ENCODE peak calls at places on chromosome 2, in seven cellular contexts. Q is mesendoderm, U is H9, W is IMR-90, L is neuronal stem cell, K is H1, Y is mesenchymal stem cell. X is an unnamed sample.

GRCh38 chr2:32863803-32864202 is 83.0 kb upstream of the LTBP1 start:
- DNase-seq in K (no peak), U (no peak), Y (peak; percentile 43), W (peak; percentile 52), Q (no peak), L (no peak), X (no peak)

GRCh38 chr2:37629529-37629928 is 41.9 kb downstream of the CDC42EP3 start:
- DNase-seq in K (no peak), L (no peak), U (no peak), Y (no peak), W (peak; percentile 87), Q (no peak), X (no peak)

GRCh38 chr2:14633031-14633430 is 514 bp downstream of the LRATD1 start:
- DNase-seq in W (no peak), U (no peak), Y (peak; percentile 1), Q (peak; percentile 9), L (no peak), K (no peak), X (peak; percentile 18)

GRCh38 chr2:46825231-46825957 is 90.2 kb downstream of the MCFD2 start:
- DNase-seq in W (no peak), K (no peak), Q (no peak), U (no peak), L (no peak), Y (no peak), X (no peak)

GRCh38 chr2:96175951-96176350 is 30.7 kb upstream of the DUSP2 start:
- DNase-seq in Y (peak; percentile 66), W (peak; percentile 89), L (no peak), K (no peak), U (no peak), Q (no peak), X (peak; percentile 56)

GRCh38 chr2:189641565-189641964 is 19.7 kb upstream of the ASNSD1 start:
- DNase-seq in W (peak; percentile 66), Q (peak; percentile 31), L (no peak), Y (no peak), K (no peak), U (no peak), X (no peak)

GRCh38 chr2:230225486-230225885 is at the start of gene SP140:
- DNase-seq in W (no peak), Y (no peak), Q (no peak), K (no peak), U (no peak), L (no peak), X (peak; percentile 13)

GRCh38 chr2:216645636-216645950 is 12.4 kb downstream of the IGFBP2 start:
- DNase-seq in Y (no peak), Q (no peak), K (no peak), U (no peak), W (no peak), L (no peak), X (no peak)

GRCh38 chr2:159224061-159224813 is 62.3 kb downstream of the WDSUB1 start:
- DNase-seq in W (no peak), K (no peak), Q (no peak), U (no peak), L (no peak), Y (no peak), X (no peak)

GRCh38 chr2:136505462-136505861 is 259.9 kb upstream of the THSD7B start:
- DNase-seq in U (no peak), W (no peak), K (no peak), L (no peak), Y (no peak), Q (no peak), X (no peak)

GRCh38 chr2:159225025-159226016 is 61.2 kb downstream of the WDSUB1 start:
- DNase-seq in U (no peak), W (no peak), K (no peak), Y (no peak), Q (no peak), L (no peak), X (no peak)

GRCh38 chr2:128654404-128654803 is 335.7 kb upstream of the HS6ST1 start:
- DNase-seq in L (no peak), W (no peak), Y (no peak), U (no peak), K (no peak), Q (no peak), X (no peak)

GRCh38 chr2:118641711-118642110 is 205.7 kb downstream of the EN1 start:
- DNase-seq in L (no peak), Q (no peak), W (no peak), Y (no peak), U (no peak), K (no peak), X (no peak)

GRCh38 chr2:235939471-235939870 is 228.7 kb downstream of the GBX2 start:
- DNase-seq in Y (peak; percentile 52), L (no peak), U (no peak), W (peak; percentile 55), Q (no peak), K (no peak), X (no peak)

GRCh38 chr2:166417669-166418068 is 41.9 kb upstream of the SCN9A start:
- DNase-seq in K (no peak), Y (peak; percentile 50), L (no peak), U (no peak), Q (peak; percentile 45), W (peak; percentile 65), X (no peak)

GRCh38 chr2:240933966-240934700 is 28.0 kb downstream of the CROCC2 start:
- DNase-seq in Q (no peak), L (no peak), K (no peak), Y (no peak), U (peak; percentile 18), W (no peak), X (no peak)

GRCh38 chr2:200302940-200303727 is 3.4 kb upstream of the SPATS2L start:
- DNase-seq in Q (peak; percentile 46), L (no peak), W (peak; percentile 88), K (no peak), Y (peak; percentile 38), U (no peak), X (peak; percentile 73)

GRCh38 chr2:158505448-158505934 is 48.7 kb downstream of the PKP4 start:
- DNase-seq in L (no peak), Q (peak; percentile 60), Y (no peak), W (no peak), U (no peak), K (no peak), X (no peak)

GRCh38 chr2:95158891-95159619 is 593 bp downstream of the ZNF514 start:
- DNase-seq in Q (peak; percentile 41), L (peak; percentile 18), Y (peak; percentile 52), U (peak; percentile 42), K (no peak), W (peak; percentile 30), X (peak; percentile 1)

GRCh38 chr2:241613018-241613780 is 23.8 kb downstream of the THAP4 start:
- DNase-seq in K (no peak), W (peak; percentile 26), L (no peak), U (no peak), Y (peak; percentile 39), Q (no peak), X (no peak)

GRCh38 chr2:96267159-96267971 is 1.3 kb downstream of the CIAO1 start:
- DNase-seq in L (no peak), Y (peak; percentile 61), U (peak; percentile 51), K (no peak), W (peak; percentile 37), Q (peak; percentile 70), X (peak; percentile 22)

GRCh38 chr2:212708346-212708745 is 169.7 kb upstream of the ERBB4 start:
- DNase-seq in Y (peak; percentile 10), L (no peak), W (peak; percentile 73), U (no peak), Q (no peak), K (no peak), X (no peak)

GRCh38 chr2:120347387-120348010 is 1.6 kb downstream of the INHBB start:
- DNase-seq in K (no peak), Q (peak; percentile 55), Y (peak; percentile 23), W (peak; percentile 34), U (peak; percentile 61), L (no peak), X (no peak)

GRCh38 chr2:218839430-218839829 is 7.8 kb upstream of the PRKAG3 start:
- DNase-seq in Y (peak; percentile 61), W (peak; percentile 62), K (no peak), Q (no peak), L (no peak), U (no peak), X (no peak)

DNA sequence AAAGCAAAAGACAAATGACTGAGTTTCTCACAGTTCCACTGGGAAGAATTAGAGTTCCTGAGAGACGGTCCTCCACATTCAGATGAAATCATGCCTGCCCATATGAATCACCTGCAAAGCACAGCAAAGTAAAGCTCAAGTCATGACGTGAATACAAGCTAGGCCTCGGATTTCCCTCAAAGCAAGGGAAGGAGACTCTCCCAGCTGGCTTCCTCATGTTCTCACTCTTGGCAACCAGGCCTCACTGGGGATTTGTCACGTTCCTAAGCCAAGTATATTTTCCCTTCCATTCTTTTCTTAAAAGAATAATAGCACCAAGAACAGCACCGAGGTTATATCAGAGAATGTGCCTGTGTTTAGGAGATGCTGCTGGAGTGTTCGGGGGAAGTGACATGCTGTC is 47.0 kb downstream of the CYP27C1 start:
- DNase-seq in W (peak; percentile 98), K (no peak), L (no peak), U (no peak), Y (peak; percentile 57), Q (no peak), X (peak; percentile 40)
- H4K8ac ChIP-seq in W (no peak overlapping the region), K (no peak overlapping the region), L (no peak overlapping the region), U (no peak overlapping the region), Y (no peak overlapping the region), Q (no peak overlapping the region), X (no peak overlapping the region)

GRCh38 chr2:143652692-143653091 is 523.5 kb downstream of the ARHGAP15 start:
- DNase-seq in W (no peak), Q (no peak), Y (no peak), K (no peak), L (no peak), U (no peak), X (no peak)
- H4K8ac ChIP-seq in W (no peak overlapping the region), Q (no peak overlapping the region), Y (no peak overlapping the region), K (no peak overlapping the region), L (no peak overlapping the region), U (no peak overlapping the region), X (no peak overlapping the region)

DNA sequence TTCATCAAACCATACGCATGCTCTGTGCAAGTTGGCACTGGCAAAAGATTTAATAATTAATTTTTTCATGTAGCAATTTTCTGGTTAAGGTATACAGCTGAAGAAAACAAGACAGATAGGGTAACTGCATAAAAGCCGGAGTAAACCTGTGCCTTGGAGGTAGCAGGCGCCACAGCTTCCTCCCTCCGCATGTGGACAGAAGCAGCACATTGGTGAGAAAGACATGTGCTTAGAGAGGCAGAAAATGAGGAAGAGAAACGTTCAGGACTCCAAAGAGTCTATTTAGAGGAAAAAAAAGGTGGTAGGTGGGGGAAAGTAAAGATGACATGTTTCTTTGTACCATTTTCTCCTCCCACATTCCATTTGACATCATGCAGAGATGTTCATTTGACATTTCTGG is 9.3 kb downstream of the ST6GAL2 start:
- DNase-seq in W (no peak), K (no peak), L (no peak), Y (no peak), U (no peak), Q (no peak), X (no peak)
- H4K8ac ChIP-seq in W (no peak overlapping the region), K (no peak overlapping the region), L (no peak overlapping the region), Y (no peak overlapping the region), U (no peak overlapping the region), Q (no peak overlapping the region), X (no peak overlapping the region)

DNA sequence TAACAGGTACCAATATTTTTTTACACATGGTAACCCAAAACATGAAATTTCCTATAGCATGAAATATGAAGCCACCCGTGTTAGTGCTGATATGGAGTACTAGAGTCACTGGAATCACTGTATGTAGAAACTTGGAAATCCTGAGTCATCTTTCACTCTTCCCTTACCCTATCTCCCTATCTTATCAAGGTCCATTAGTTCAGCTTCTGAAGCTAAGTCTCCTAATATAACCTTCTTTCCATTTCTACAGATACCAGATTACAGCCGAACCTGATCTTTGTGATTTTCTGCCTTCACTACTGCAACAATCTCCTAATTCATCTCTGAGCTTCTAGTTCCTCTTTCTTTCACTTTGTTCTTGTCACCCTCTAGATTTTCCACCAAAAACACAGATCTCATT is 59.0 kb downstream of the SEPTIN10 start:
- DNase-seq in Q (peak; percentile 46), U (no peak), W (no peak), L (no peak), K (no peak), Y (no peak), X (peak; percentile 9)
- H4K8ac ChIP-seq in Q (no peak overlapping the region), U (no peak overlapping the region), W (no peak overlapping the region), L (no peak overlapping the region), K (no peak overlapping the region), Y (no peak overlapping the region), X (no peak overlapping the region)

X was measured in trophoblast cell.